ENCODE peak calls at places on chromosomes 1 and 21, in six cellular contexts. W is CD8-positive, alpha-beta T cell; R is HCT116; G is heart right ventricle; A is left ventricle myocardium inferior; M is GM23248. V is an unnamed sample.

GRCh38 chr1:237043846-237044636 is 2.1 kb downstream of the RYR2 start:
- DNase-seq in W (no peak), R (no peak), G (peak; percentile 68), A (peak; percentile 50), M (no peak), V (no peak)

GRCh38 chr1:209855623-209856022 is 27.9 kb downstream of the UTP25 start:
- DNase-seq in W (no peak), R (no peak), G (no peak), A (no peak), M (no peak), V (no peak)

GRCh38 chr1:118119111-118119510 is 65.9 kb downstream of the SPAG17 start:
- DNase-seq in W (no peak), R (no peak), G (no peak), A (no peak), M (no peak), V (no peak)

GRCh38 chr1:16145988-16146887 is 9.6 kb downstream of the EPHA2 start:
- DNase-seq in W (no peak), R (no peak), G (peak; percentile 90), A (peak; percentile 86), M (peak; percentile 93), V (peak; percentile 73)

GRCh38 chr1:166811691-166812090 is 27.6 kb upstream of the POGK start:
- DNase-seq in W (no peak), R (no peak), G (no peak), A (no peak), M (peak; percentile 72), V (no peak)

GRCh38 chr1:151502859-151503509 is 8.2 kb upstream of the CGN start:
- DNase-seq in W (no peak), R (no peak), G (no peak), A (no peak), M (no peak), V (no peak)

GRCh38 chr1:25773441-25774125 is 26.4 kb upstream of the SELENON start:
- DNase-seq in W (no peak), R (no peak), G (no peak), A (no peak), M (peak; percentile 26), V (no peak)

GRCh38 chr1:107862064-107862463 is 102.9 kb downstream of the VAV3 start:
- DNase-seq in W (no peak), R (no peak), G (no peak), A (no peak), M (no peak), V (no peak)

GRCh38 chr1:209850342-209850979 is 22.7 kb downstream of the UTP25 start:
- DNase-seq in W (no peak), R (peak; percentile 13), G (peak; percentile 28), A (peak; percentile 29), M (peak; percentile 69), V (no peak)

GRCh38 chr21:41640756-41641509 is 125.9 kb downstream of the RIPK4 start:
- DNase-seq in W (no peak), R (no peak), G (no peak), A (no peak), M (peak; percentile 78), V (no peak)

GRCh38 chr1:107056426-107057196 is at the start of gene PRMT6:
- DNase-seq in W (peak; percentile 59), R (peak; percentile 8), G (peak; percentile 87), A (peak; percentile 85), M (peak; percentile 82), V (peak; percentile 90)

GRCh38 chr1:8337776-8338525 is 20.0 kb downstream of the SLC45A1 start:
- DNase-seq in W (no peak), R (no peak), G (no peak), A (no peak), M (no peak), V (no peak)

GRCh38 chr1:55309053-55309452 is 93.9 kb upstream of the USP24 start:
- DNase-seq in W (no peak), R (no peak), G (no peak), A (no peak), M (no peak), V (no peak)

GRCh38 chr21:34704119-34704518 is 35.3 kb downstream of the CLIC6 start:
- DNase-seq in W (no peak), R (no peak), G (no peak), A (no peak), M (peak; percentile 85), V (no peak)

GRCh38 chr21:25791321-25791720 is 56.5 kb downstream of the GABPA start:
- DNase-seq in W (no peak), R (peak; percentile 7), G (no peak), A (no peak), M (no peak), V (no peak)

GRCh38 chr1:24085546-24085945 is 26.4 kb downstream of the MYOM3 start:
- DNase-seq in W (no peak), R (no peak), G (no peak), A (no peak), M (peak; percentile 83), V (no peak)

GRCh38 chr1:243974451-243975292 is 76.4 kb upstream of the ZBTB18 start:
- DNase-seq in W (no peak), R (no peak), G (peak; percentile 11), A (no peak), M (peak; percentile 40), V (no peak)

GRCh38 chr1:151540982-151541377 is 871 bp downstream of the TUFT1 start:
- DNase-seq in W (no peak), R (no peak), G (no peak), A (no peak), M (no peak), V (peak; percentile 19)

GRCh38 chr1:62110198-62110817 is 84.3 kb upstream of the L1TD1 start:
- DNase-seq in W (no peak), R (no peak), G (no peak), A (no peak), M (no peak), V (no peak)

GRCh38 chr1:55727010-55727409 is 511.8 kb upstream of the USP24 start:
- DNase-seq in W (no peak), R (no peak), G (no peak), A (no peak), M (peak; percentile 59), V (no peak)

GRCh38 chr21:46551636-46552241 is 53.1 kb downstream of the S100B start:
- DNase-seq in W (no peak), R (no peak), G (no peak), A (no peak), M (no peak), V (no peak)

GRCh38 chr1:178962853-178963810 is 62.6 kb upstream of the FAM20B start:
- DNase-seq in W (no peak), R (no peak), G (no peak), A (no peak), M (no peak), V (no peak)

GRCh38 chr1:73044241-73044640 is 761.9 kb upstream of the NEGR1 start:
- DNase-seq in W (no peak), R (no peak), G (no peak), A (no peak), M (no peak), V (no peak)

GRCh38 chr1:36142121-36142520 is 7.2 kb downstream of the TRAPPC3 start:
- DNase-seq in W (no peak), R (no peak), G (no peak), A (no peak), M (peak; percentile 35), V (no peak)

GRCh38 chr1:12599657-12600056 is 18.4 kb downstream of the DHRS3 start:
- DNase-seq in W (no peak), R (no peak), G (no peak), A (no peak), M (no peak), V (no peak)

GRCh38 chr21:28798798-28799197 is 193.9 kb downstream of the LTN1 start:
- DNase-seq in W (no peak), R (no peak), G (no peak), A (no peak), M (peak; percentile 12), V (no peak)

GRCh38 chr1:223189903-223190724 is 47.1 kb upstream of the TLR5 start:
- DNase-seq in W (no peak), R (peak; percentile 34), G (no peak), A (no peak), M (peak; percentile 86), V (no peak)

GRCh38 chr1:209456878-209457277 is 126.6 kb upstream of the CAMK1G start:
- DNase-seq in W (no peak), R (no peak), G (no peak), A (no peak), M (peak; percentile 17), V (no peak)

GRCh38 chr1:8474369-8474768 is 156.5 kb downstream of the SLC45A1 start:
- DNase-seq in W (no peak), R (no peak), G (no peak), A (no peak), M (no peak), V (no peak)

GRCh38 chr1:111157425-111157824 is 17.4 kb downstream of the CEPT1 start:
- DNase-seq in W (no peak), R (no peak), G (no peak), A (no peak), M (no peak), V (no peak)
- H3K36me3 ChIP-seq in W (peaks cover 10% of the 10 kb centered on the region), R (peaks cover 10% of the 10 kb centered on the region), G (peaks cover 92% of the 10 kb centered on the region), A (peaks cover 53% of the 10 kb centered on the region), M (peaks cover 52% of the 10 kb centered on the region), V (no peaks in the 10 kb centered on the region)

GRCh38 chr1:204177133-204177532 is 11.0 kb upstream of the REN start:
- DNase-seq in W (no peak), R (no peak), G (no peak), A (no peak), M (no peak), V (no peak)
- H3K27ac ChIP-seq in W (no peak overlapping the region), R (no peak overlapping the region), G (no peak overlapping the region), A (no peak overlapping the region), M (no peak overlapping the region), V (no peak overlapping the region)

GRCh38 chr1:39850606-39851216 is 32.6 kb downstream of the TRIT1 start:
- DNase-seq in W (no peak), R (no peak), G (no peak), A (no peak), M (no peak), V (no peak)

GRCh38 chr1:39847940-39848339 is 35.4 kb downstream of the TRIT1 start:
- DNase-seq in W (no peak), R (no peak), G (no peak), A (no peak), M (no peak), V (no peak)

GRCh38 chr1:39845569-39846566 is 37.4 kb downstream of the TRIT1 start:
- DNase-seq in W (peak; percentile 56), R (no peak), G (peak; percentile 89), A (peak; percentile 86), M (peak; percentile 47), V (peak; percentile 73)

GRCh38 chr1:39852214-39852791 is 31.0 kb downstream of the TRIT1 start:
- DNase-seq in W (no peak), R (no peak), G (no peak), A (no peak), M (no peak), V (no peak)

GRCh38 chr1:39849203-39849602 is 34.1 kb downstream of the TRIT1 start:
- DNase-seq in W (no peak), R (no peak), G (no peak), A (no peak), M (no peak), V (no peak)
- H3K36me3 ChIP-seq in W (peaks cover 4% of the 10 kb centered on the region), R (peaks cover 42% of the 10 kb centered on the region), G (peaks cover 62% of the 10 kb centered on the region), A (peaks cover 36% of the 10 kb centered on the region), M (peaks cover 26% of the 10 kb centered on the region), V (peaks cover 69% of the 10 kb centered on the region)

DNA sequence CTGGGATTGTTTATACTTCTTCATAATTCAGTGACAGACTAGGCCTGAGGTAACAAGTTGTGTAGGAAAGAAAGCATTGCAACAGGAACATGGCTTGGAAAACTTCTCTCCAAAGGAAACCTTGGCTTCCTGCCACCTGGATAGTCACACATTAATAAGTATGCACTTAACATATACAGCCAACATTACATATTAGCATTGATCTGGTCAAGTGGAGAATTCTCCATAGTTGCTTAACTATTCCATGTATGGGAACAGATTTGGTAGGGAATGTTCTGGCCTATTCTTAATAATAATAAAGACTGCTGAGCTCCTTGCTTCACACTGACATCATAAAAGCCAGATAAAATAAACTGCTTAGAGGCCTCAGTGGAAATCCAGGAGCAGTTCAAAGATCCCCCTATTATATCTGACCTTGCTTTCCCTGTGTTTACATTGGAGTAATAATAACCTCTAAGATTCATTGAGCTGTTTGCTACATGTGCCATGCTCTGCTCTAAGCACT is 27.2 kb upstream of the NFIA start:
- DNase-seq in W (no peak), R (no peak), G (no peak), A (no peak), M (peak; percentile 26), V (no peak)
- H3K27ac ChIP-seq in W (no peak overlapping the region), R (no peak overlapping the region), G (no peak overlapping the region), A (peak overlapping the region; percentile 100), M (no peak overlapping the region), V (peak overlapping the region; percentile 97)

V was measured in psoas muscle.